ENCODE peak calls at places on chromosomes 13 and 19, in six cellular contexts. X is uterus, D is ascending aorta, O is cardiac muscle cell, G is tibial artery, U is neural progenitor cell. I is an unnamed sample. For H3K36me3, the result is how much of the 10 kb centered on the place peaks cover.

GRCh38 chr19:7642295-7643046 is 5.6 kb downstream of the STXBP2 start:
- DNase-seq in X (no peak), D (no peak), O (no peak), G (no peak), U (no peak), I (no peak)

GRCh38 chr13:49877629-49878218 is 58.4 kb downstream of the SPRYD7 start:
- DNase-seq in X (no peak), D (no peak), O (no peak), G (no peak), U (peak), I (no peak)

GRCh38 chr13:76667551-76667950 is 218.7 kb downstream of the KCTD12 start:
- DNase-seq in X (peak), D (no peak), O (peak), G (no peak), U (no peak), I (no peak)

GRCh38 chr13:76903544-76904162 is 17.4 kb upstream of the KCTD12 start:
- DNase-seq in X (peak), D (peak), O (peak), G (peak), U (peak), I (peak)

GRCh38 chr13:76856141-76856571 is 30.0 kb downstream of the KCTD12 start:
- DNase-seq in X (no peak), D (no peak), O (peak), G (no peak), U (no peak), I (no peak)

GRCh38 chr19:16429066-16429758 is 42.6 kb downstream of the EPS15L1 start:
- DNase-seq in X (no peak), D (peak), O (no peak), G (no peak), U (no peak), I (peak)

GRCh38 chr19:6753178-6754031 is 13.8 kb downstream of the SH2D3A start:
- DNase-seq in X (peak), D (peak), O (peak), G (peak), U (peak), I (peak)

GRCh38 chr19:45468803-45469131 is 971 bp downstream of the FOSB start:
- DNase-seq in X (no peak), D (no peak), O (no peak), G (no peak), U (no peak), I (no peak)

GRCh38 chr13:102968572-102969228 is 97.5 kb downstream of the SLC10A2 start:
- DNase-seq in X (no peak), D (no peak), O (no peak), G (no peak), U (no peak), I (no peak)

GRCh38 chr13:32969516-32969941 is 46.7 kb upstream of the KL start:
- DNase-seq in X (peak), D (no peak), O (peak), G (no peak), U (no peak), I (no peak)

GRCh38 chr13:37225414-37226047 is 120.1 kb upstream of the CSNK1A1L start:
- DNase-seq in X (no peak), D (no peak), O (peak), G (no peak), U (no peak), I (no peak)

GRCh38 chr19:48635263-48635965 is 1.8 kb downstream of the DBP start:
- DNase-seq in X (peak), D (peak), O (peak), G (peak), U (peak), I (peak)

GRCh38 chr13:24716446-24716845 is 36.2 kb downstream of the ATP12A start:
- DNase-seq in X (no peak), D (no peak), O (no peak), G (no peak), U (no peak), I (no peak)
- H3K4me3 ChIP-seq in X (no peak), D (no peak), O (no peak), G (no peak), U (no peak), I (no peak)

GRCh38 chr19:46608178-46608577 is 7.0 kb downstream of the CALM3 start:
- DNase-seq in X (no peak), D (peak), O (no peak), G (no peak), U (no peak), I (no peak)
- H3K36me3 ChIP-seq in X (under half), D (half or more), O (under half), G (under half), U (under half), I (under half)

GRCh38 chr13:90420683-90421082 is 926.8 kb upstream of the MIR17HG start:
- DNase-seq in X (no peak), D (no peak), O (no peak), G (no peak), U (no peak), I (no peak)
- TF ChIP-seq CTCF in X (no peak), D (no peak), O (peak), G (no peak), U (no peak), I (no peak)

GRCh38 chr19:13023666-13024065 is 28.4 kb downstream of the NFIX start:
- DNase-seq in X (no peak), D (no peak), O (peak), G (no peak), U (no peak), I (no peak)
- H3K4me3 ChIP-seq in X (peak), D (peak), O (no peak), G (peak), U (no peak), I (no peak)

I was measured in body of pancreas.